ENCODE peak calls at places on chromosomes 7 and 10, in seven cellular contexts. One of them, this sample, is unnamed.

GRCh38 chr10:100346351-100346764 is 675 bp upstream of the SCD start:
- DNase-seq in HCT116: peak
- DNase-seq in colonic mucosa: peak
- DNase-seq in choroid plexus epithelial cell: peak
- DNase-seq in progenitor cell of endocrine pancreas: peak
- DNase-seq in left ventricle myocardium inferior: peak
- DNase-seq in endothelial cell: peak
- DNase-seq in this sample: peak

GRCh38 chr7:44145969-44146897 is 5.1 kb upstream of the MYL7 start:
- DNase-seq in HCT116: peak
- DNase-seq in colonic mucosa: peak
- DNase-seq in choroid plexus epithelial cell: peak
- DNase-seq in progenitor cell of endocrine pancreas: peak
- DNase-seq in left ventricle myocardium inferior: peak
- DNase-seq in endothelial cell: peak
- DNase-seq in this sample: no peak

GRCh38 chr7:46909601-46910051 is 672.3 kb downstream of the TNS3 start:
- DNase-seq in HCT116: no peak
- DNase-seq in colonic mucosa: no peak
- DNase-seq in choroid plexus epithelial cell: peak
- DNase-seq in progenitor cell of endocrine pancreas: no peak
- DNase-seq in left ventricle myocardium inferior: no peak
- DNase-seq in endothelial cell: no peak
- DNase-seq in this sample: no peak

GRCh38 chr7:66502230-66503035 is 126.2 kb upstream of the KCTD7 start:
- DNase-seq in HCT116: no peak
- DNase-seq in colonic mucosa: no peak
- DNase-seq in choroid plexus epithelial cell: no peak
- DNase-seq in progenitor cell of endocrine pancreas: no peak
- DNase-seq in left ventricle myocardium inferior: no peak
- DNase-seq in endothelial cell: no peak
- DNase-seq in this sample: no peak

GRCh38 chr7:25642849-25643248 is 414.6 kb upstream of the NPVF start:
- DNase-seq in HCT116: no peak
- DNase-seq in colonic mucosa: no peak
- DNase-seq in choroid plexus epithelial cell: peak
- DNase-seq in progenitor cell of endocrine pancreas: no peak
- DNase-seq in left ventricle myocardium inferior: no peak
- DNase-seq in endothelial cell: no peak
- DNase-seq in this sample: no peak

GRCh38 chr7:16450366-16450765 is 15.2 kb downstream of the SOSTDC1 start:
- DNase-seq in HCT116: no peak
- DNase-seq in colonic mucosa: no peak
- DNase-seq in choroid plexus epithelial cell: no peak
- DNase-seq in progenitor cell of endocrine pancreas: no peak
- DNase-seq in left ventricle myocardium inferior: no peak
- DNase-seq in endothelial cell: no peak
- DNase-seq in this sample: no peak

GRCh38 chr10:53440641-53441040 is 668.1 kb upstream of the MBL2 start:
- DNase-seq in HCT116: no peak
- DNase-seq in colonic mucosa: no peak
- DNase-seq in choroid plexus epithelial cell: no peak
- DNase-seq in progenitor cell of endocrine pancreas: no peak
- DNase-seq in left ventricle myocardium inferior: no peak
- DNase-seq in endothelial cell: no peak
- DNase-seq in this sample: no peak

GRCh38 chr10:101827919-101828600 is 9.8 kb upstream of the OGA start:
- DNase-seq in HCT116: no peak
- DNase-seq in colonic mucosa: no peak
- DNase-seq in choroid plexus epithelial cell: no peak
- DNase-seq in progenitor cell of endocrine pancreas: no peak
- DNase-seq in left ventricle myocardium inferior: no peak
- DNase-seq in endothelial cell: no peak
- DNase-seq in this sample: no peak

GRCh38 chr7:139231513-139232376 is 708 bp downstream of the UBN2 start:
- DNase-seq in HCT116: no peak
- DNase-seq in colonic mucosa: peak
- DNase-seq in choroid plexus epithelial cell: peak
- DNase-seq in progenitor cell of endocrine pancreas: peak
- DNase-seq in left ventricle myocardium inferior: peak
- DNase-seq in endothelial cell: peak
- DNase-seq in this sample: no peak

GRCh38 chr7:102077081-102077480 is 209.6 kb upstream of the SH2B2 start:
- DNase-seq in HCT116: no peak
- DNase-seq in colonic mucosa: no peak
- DNase-seq in choroid plexus epithelial cell: peak
- DNase-seq in progenitor cell of endocrine pancreas: no peak
- DNase-seq in left ventricle myocardium inferior: no peak
- DNase-seq in endothelial cell: no peak
- DNase-seq in this sample: no peak

GRCh38 chr7:129990403-129991192 is 37.8 kb upstream of the UBE2H start:
- DNase-seq in HCT116: no peak
- DNase-seq in colonic mucosa: no peak
- DNase-seq in choroid plexus epithelial cell: peak
- DNase-seq in progenitor cell of endocrine pancreas: no peak
- DNase-seq in left ventricle myocardium inferior: no peak
- DNase-seq in endothelial cell: no peak
- DNase-seq in this sample: no peak

GRCh38 chr7:133428876-133429275 is 176.0 kb downstream of the EXOC4 start:
- DNase-seq in HCT116: no peak
- DNase-seq in colonic mucosa: no peak
- DNase-seq in choroid plexus epithelial cell: no peak
- DNase-seq in progenitor cell of endocrine pancreas: no peak
- DNase-seq in left ventricle myocardium inferior: no peak
- DNase-seq in endothelial cell: no peak
- DNase-seq in this sample: no peak

GRCh38 chr7:29288534-29289091 is 94.0 kb downstream of the CHN2 start:
- DNase-seq in HCT116: no peak
- DNase-seq in colonic mucosa: no peak
- DNase-seq in choroid plexus epithelial cell: no peak
- DNase-seq in progenitor cell of endocrine pancreas: no peak
- DNase-seq in left ventricle myocardium inferior: no peak
- DNase-seq in endothelial cell: no peak
- DNase-seq in this sample: no peak

GRCh38 chr10:75508239-75508813 is 76.9 kb downstream of the LRMDA start:
- DNase-seq in HCT116: no peak
- DNase-seq in colonic mucosa: no peak
- DNase-seq in choroid plexus epithelial cell: no peak
- DNase-seq in progenitor cell of endocrine pancreas: no peak
- DNase-seq in left ventricle myocardium inferior: no peak
- DNase-seq in endothelial cell: no peak
- DNase-seq in this sample: no peak

GRCh38 chr10:51485668-51486067 is 213.7 kb downstream of the CSTF2T start:
- DNase-seq in HCT116: no peak
- DNase-seq in colonic mucosa: no peak
- DNase-seq in choroid plexus epithelial cell: no peak
- DNase-seq in progenitor cell of endocrine pancreas: no peak
- DNase-seq in left ventricle myocardium inferior: no peak
- DNase-seq in endothelial cell: no peak
- DNase-seq in this sample: no peak

GRCh38 chr7:52749880-52750279 is 285.6 kb upstream of the POM121L12 start:
- DNase-seq in HCT116: no peak
- DNase-seq in colonic mucosa: no peak
- DNase-seq in choroid plexus epithelial cell: no peak
- DNase-seq in progenitor cell of endocrine pancreas: no peak
- DNase-seq in left ventricle myocardium inferior: no peak
- DNase-seq in endothelial cell: peak
- DNase-seq in this sample: no peak

GRCh38 chr7:28378574-28379149 is 33.7 kb upstream of the CREB5 start:
- DNase-seq in HCT116: no peak
- DNase-seq in colonic mucosa: no peak
- DNase-seq in choroid plexus epithelial cell: no peak
- DNase-seq in progenitor cell of endocrine pancreas: no peak
- DNase-seq in left ventricle myocardium inferior: no peak
- DNase-seq in endothelial cell: no peak
- DNase-seq in this sample: no peak

GRCh38 chr7:131769241-131769640 is 212.8 kb upstream of the PODXL start:
- DNase-seq in HCT116: peak
- DNase-seq in colonic mucosa: no peak
- DNase-seq in choroid plexus epithelial cell: no peak
- DNase-seq in progenitor cell of endocrine pancreas: no peak
- DNase-seq in left ventricle myocardium inferior: no peak
- DNase-seq in endothelial cell: no peak
- DNase-seq in this sample: no peak

GRCh38 chr10:126598009-126598408 is 72.5 kb downstream of the C10orf90 start:
- DNase-seq in HCT116: peak
- DNase-seq in colonic mucosa: peak
- DNase-seq in choroid plexus epithelial cell: peak
- DNase-seq in progenitor cell of endocrine pancreas: peak
- DNase-seq in left ventricle myocardium inferior: no peak
- DNase-seq in endothelial cell: peak
- DNase-seq in this sample: no peak

GRCh38 chr10:43036581-43037428 is 40.1 kb upstream of the RET start:
- DNase-seq in HCT116: no peak
- DNase-seq in colonic mucosa: no peak
- DNase-seq in choroid plexus epithelial cell: no peak
- DNase-seq in progenitor cell of endocrine pancreas: no peak
- DNase-seq in left ventricle myocardium inferior: no peak
- DNase-seq in endothelial cell: no peak
- DNase-seq in this sample: no peak

GRCh38 chr10:14386202-14386593 is 55.5 kb upstream of the FRMD4A start:
- DNase-seq in HCT116: no peak
- DNase-seq in colonic mucosa: no peak
- DNase-seq in choroid plexus epithelial cell: peak
- DNase-seq in progenitor cell of endocrine pancreas: no peak
- DNase-seq in left ventricle myocardium inferior: no peak
- DNase-seq in endothelial cell: no peak
- DNase-seq in this sample: no peak

GRCh38 chr7:1224093-1224702 is 8.5 kb upstream of the UNCX start:
- DNase-seq in HCT116: no peak
- DNase-seq in colonic mucosa: no peak
- DNase-seq in choroid plexus epithelial cell: no peak
- DNase-seq in progenitor cell of endocrine pancreas: no peak
- DNase-seq in left ventricle myocardium inferior: no peak
- DNase-seq in endothelial cell: no peak
- DNase-seq in this sample: no peak

GRCh38 chr10:118610577-118610976 is 15.1 kb upstream of the PRLHR start:
- DNase-seq in HCT116: no peak
- DNase-seq in colonic mucosa: no peak
- DNase-seq in choroid plexus epithelial cell: no peak
- DNase-seq in progenitor cell of endocrine pancreas: no peak
- DNase-seq in left ventricle myocardium inferior: no peak
- DNase-seq in endothelial cell: no peak
- DNase-seq in this sample: no peak

GRCh38 chr10:118621304-118621942 is 26.0 kb upstream of the PRLHR start:
- DNase-seq in HCT116: no peak
- DNase-seq in colonic mucosa: no peak
- DNase-seq in choroid plexus epithelial cell: no peak
- DNase-seq in progenitor cell of endocrine pancreas: no peak
- DNase-seq in left ventricle myocardium inferior: no peak
- DNase-seq in endothelial cell: no peak
- DNase-seq in this sample: no peak

GRCh38 chr10:118615888-118616287 is 20.4 kb upstream of the PRLHR start:
- DNase-seq in HCT116: peak
- DNase-seq in colonic mucosa: no peak
- DNase-seq in choroid plexus epithelial cell: peak
- DNase-seq in progenitor cell of endocrine pancreas: no peak
- DNase-seq in left ventricle myocardium inferior: no peak
- DNase-seq in endothelial cell: no peak
- DNase-seq in this sample: no peak
- TF ChIP-seq CTCF in HCT116: peak
- TF ChIP-seq CTCF in colonic mucosa: no peak
- TF ChIP-seq CTCF in choroid plexus epithelial cell: peak
- TF ChIP-seq CTCF in progenitor cell of endocrine pancreas: peak
- TF ChIP-seq CTCF in left ventricle myocardium inferior: no peak
- TF ChIP-seq CTCF in endothelial cell: no peak
- TF ChIP-seq CTCF in this sample: no peak

GRCh38 chr10:107413971-107414370 is 249.5 kb upstream of the SORCS1 start:
- DNase-seq in HCT116: no peak
- DNase-seq in colonic mucosa: no peak
- DNase-seq in choroid plexus epithelial cell: no peak
- DNase-seq in progenitor cell of endocrine pancreas: no peak
- DNase-seq in left ventricle myocardium inferior: no peak
- DNase-seq in endothelial cell: no peak
- DNase-seq in this sample: no peak

GRCh38 chr10:107415446-107415845 is 250.9 kb upstream of the SORCS1 start:
- DNase-seq in HCT116: no peak
- DNase-seq in colonic mucosa: no peak
- DNase-seq in choroid plexus epithelial cell: no peak
- DNase-seq in progenitor cell of endocrine pancreas: no peak
- DNase-seq in left ventricle myocardium inferior: no peak
- DNase-seq in endothelial cell: no peak
- DNase-seq in this sample: no peak

DNA sequence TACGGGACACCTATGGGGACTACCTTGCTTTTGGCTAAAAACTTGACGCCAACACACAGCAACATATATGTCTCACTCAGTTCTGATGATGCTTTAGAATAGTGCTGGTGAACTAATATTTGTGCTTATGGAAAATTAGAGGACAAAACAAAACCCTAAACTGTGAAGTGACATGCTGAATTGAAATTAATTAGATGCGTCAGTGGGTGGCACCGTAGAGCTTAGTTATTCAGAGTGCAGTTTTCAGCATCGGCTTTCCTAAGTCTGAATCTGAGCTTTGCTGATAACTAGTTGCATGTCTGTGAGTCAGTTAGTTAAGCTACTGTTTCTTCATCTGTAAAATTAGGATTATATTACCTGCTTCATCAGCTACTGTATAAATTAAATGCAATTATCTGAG is 245.0 kb upstream of the SORCS1 start:
- DNase-seq in HCT116: no peak
- DNase-seq in colonic mucosa: no peak
- DNase-seq in choroid plexus epithelial cell: peak
- DNase-seq in progenitor cell of endocrine pancreas: no peak
- DNase-seq in left ventricle myocardium inferior: no peak
- DNase-seq in endothelial cell: peak
- DNase-seq in this sample: no peak
- TF ChIP-seq CTCF in HCT116: peak
- TF ChIP-seq CTCF in colonic mucosa: no peak
- TF ChIP-seq CTCF in choroid plexus epithelial cell: peak
- TF ChIP-seq CTCF in progenitor cell of endocrine pancreas: peak
- TF ChIP-seq CTCF in left ventricle myocardium inferior: peak
- TF ChIP-seq CTCF in endothelial cell: no peak
- TF ChIP-seq CTCF in this sample: no peak

GRCh38 chr7:14424675-14425074 is 435.2 kb upstream of the ETV1 start:
- DNase-seq in HCT116: no peak
- DNase-seq in colonic mucosa: no peak
- DNase-seq in choroid plexus epithelial cell: peak
- DNase-seq in progenitor cell of endocrine pancreas: no peak
- DNase-seq in left ventricle myocardium inferior: no peak
- DNase-seq in endothelial cell: no peak
- DNase-seq in this sample: no peak
- TF ChIP-seq CTCF in HCT116: peak
- TF ChIP-seq CTCF in colonic mucosa: no peak
- TF ChIP-seq CTCF in choroid plexus epithelial cell: peak
- TF ChIP-seq CTCF in progenitor cell of endocrine pancreas: no peak
- TF ChIP-seq CTCF in left ventricle myocardium inferior: no peak
- TF ChIP-seq CTCF in endothelial cell: no peak
- TF ChIP-seq CTCF in this sample: no peak

GRCh38 chr10:115417585-115418265 is 324.6 kb downstream of the ATRNL1 start:
- DNase-seq in HCT116: peak
- DNase-seq in colonic mucosa: no peak
- DNase-seq in choroid plexus epithelial cell: peak
- DNase-seq in progenitor cell of endocrine pancreas: no peak
- DNase-seq in left ventricle myocardium inferior: no peak
- DNase-seq in endothelial cell: peak
- DNase-seq in this sample: no peak
- TF ChIP-seq CTCF in HCT116: peak
- TF ChIP-seq CTCF in colonic mucosa: peak
- TF ChIP-seq CTCF in choroid plexus epithelial cell: peak
- TF ChIP-seq CTCF in progenitor cell of endocrine pancreas: peak
- TF ChIP-seq CTCF in left ventricle myocardium inferior: no peak
- TF ChIP-seq CTCF in endothelial cell: peak
- TF ChIP-seq CTCF in this sample: peak

This sample was measured in CD14-positive monocyte.